ENCODE peak calls at places on chromosomes 11 and 22, in nine cellular contexts. S is endothelial cell, E is mucosa of descending colon, A is thoracic aorta, Y is WTC11, F is choroid plexus epithelial cell, M is Calu3, B is tibial nerve, K is stomach. I is an unnamed sample.

GRCh38 chr22:22553141-22553540 is 5.9 kb downstream of the PRAME start:
- DNase-seq in S (no peak), E (no peak), A (no peak), Y (no peak), F (no peak), M (no peak), B (no peak), K (no peak), I (no peak)

GRCh38 chr22:17230239-17230638 is 11.0 kb upstream of the ADA2 start:
- DNase-seq in S (no peak), E (no peak), A (no peak), Y (no peak), F (no peak), M (no peak), B (no peak), K (no peak), I (no peak)

GRCh38 chr22:37186997-37187522 is 987 bp downstream of the C1QTNF6 start:
- DNase-seq in S (no peak), E (no peak), A (no peak), Y (no peak), F (no peak), M (no peak), B (no peak), K (no peak), I (peak)

GRCh38 chr11:31060880-31061279 is 308.7 kb downstream of the DCDC1 start:
- DNase-seq in S (no peak), E (no peak), A (no peak), Y (no peak), F (peak), M (no peak), B (no peak), K (no peak), I (no peak)

GRCh38 chr11:19725379-19726079 is 12.9 kb downstream of the NAV2 start:
- DNase-seq in S (no peak), E (no peak), A (peak), Y (no peak), F (no peak), M (peak), B (no peak), K (peak), I (no peak)

GRCh38 chr11:88174627-88175003 is 628 bp downstream of the RAB38 start:
- DNase-seq in S (peak), E (peak), A (peak), Y (peak), F (peak), M (peak), B (peak), K (peak), I (peak)

GRCh38 chr22:44458044-44459020 is 39.7 kb downstream of the RTL6 start:
- DNase-seq in S (no peak), E (no peak), A (no peak), Y (no peak), F (no peak), M (no peak), B (no peak), K (no peak), I (no peak)

GRCh38 chr11:550021-550745 is 10.4 kb downstream of the LMNTD2 start:
- DNase-seq in S (no peak), E (no peak), A (no peak), Y (no peak), F (no peak), M (no peak), B (no peak), K (no peak), I (no peak)

GRCh38 chr22:50089231-50090140 is at the start of gene MOV10L1:
- DNase-seq in S (no peak), E (no peak), A (no peak), Y (no peak), F (peak), M (no peak), B (no peak), K (no peak), I (peak)

GRCh38 chr22:44158766-44159165 is 22.0 kb upstream of the PARVG start:
- DNase-seq in S (no peak), E (no peak), A (no peak), Y (no peak), F (no peak), M (no peak), B (no peak), K (no peak), I (no peak)

GRCh38 chr11:104918113-104918824 is 20.0 kb upstream of the CASP12 start:
- DNase-seq in S (no peak), E (peak), A (no peak), Y (no peak), F (peak), M (no peak), B (no peak), K (no peak), I (no peak)

GRCh38 chr11:68928481-68928880 is 24.8 kb downstream of the IGHMBP2 start:
- DNase-seq in S (no peak), E (no peak), A (no peak), Y (no peak), F (no peak), M (no peak), B (no peak), K (no peak), I (no peak)

DNA sequence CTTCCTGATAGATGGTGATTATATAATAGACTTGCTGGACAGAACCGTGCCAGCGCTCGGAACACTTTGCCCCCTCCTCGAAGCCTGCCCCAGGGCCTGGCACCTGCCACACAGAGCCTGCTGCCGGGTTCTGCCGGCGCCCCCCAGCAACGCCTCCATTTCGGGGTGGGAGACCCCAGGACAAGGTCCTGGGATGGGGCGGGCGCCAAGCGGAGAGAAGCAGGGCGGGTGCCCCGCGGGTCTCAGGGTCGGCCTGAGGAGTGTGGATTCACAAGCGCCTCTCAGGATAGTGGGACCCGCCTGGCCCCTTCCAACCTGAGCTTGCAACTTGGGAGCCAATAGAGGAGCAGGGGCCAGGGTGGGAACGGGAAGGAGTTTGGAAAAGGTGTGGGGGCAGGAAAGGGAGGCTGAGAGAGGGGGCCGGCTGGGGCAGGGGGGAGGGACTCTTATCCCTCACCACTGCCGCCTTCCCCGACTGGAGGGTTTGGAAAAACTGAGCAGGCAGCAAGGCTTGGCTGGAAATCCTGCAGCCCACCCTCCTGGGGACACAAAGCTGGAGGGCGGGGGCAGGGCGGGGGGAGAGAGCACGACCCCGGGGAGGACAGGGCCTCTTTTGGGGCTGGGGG is 3.3 kb upstream of the BCL9L start:
- DNase-seq in S (peak), E (no peak), A (no peak), Y (no peak), F (peak), M (peak), B (no peak), K (no peak), I (peak)
- TF ChIP-seq CTCF in S (no peak), E (no peak), A (no peak), Y (no peak), F (no peak), M (no peak), B (no peak), K (no peak), I (no peak)

GRCh38 chr11:34641456-34641855 is 20.6 kb downstream of the EHF start:
- DNase-seq in S (no peak), E (peak), A (no peak), Y (no peak), F (no peak), M (no peak), B (no peak), K (no peak), I (no peak)

GRCh38 chr11:34639545-34639944 is 18.7 kb downstream of the EHF start:
- DNase-seq in S (no peak), E (peak), A (no peak), Y (no peak), F (no peak), M (no peak), B (no peak), K (no peak), I (no peak)

GRCh38 chr11:34638897-34639296 is 18.0 kb downstream of the EHF start:
- DNase-seq in S (no peak), E (no peak), A (no peak), Y (no peak), F (no peak), M (no peak), B (no peak), K (no peak), I (no peak)

GRCh38 chr11:34641981-34642380 is 21.1 kb downstream of the EHF start:
- DNase-seq in S (no peak), E (no peak), A (no peak), Y (no peak), F (no peak), M (no peak), B (no peak), K (no peak), I (no peak)

DNA sequence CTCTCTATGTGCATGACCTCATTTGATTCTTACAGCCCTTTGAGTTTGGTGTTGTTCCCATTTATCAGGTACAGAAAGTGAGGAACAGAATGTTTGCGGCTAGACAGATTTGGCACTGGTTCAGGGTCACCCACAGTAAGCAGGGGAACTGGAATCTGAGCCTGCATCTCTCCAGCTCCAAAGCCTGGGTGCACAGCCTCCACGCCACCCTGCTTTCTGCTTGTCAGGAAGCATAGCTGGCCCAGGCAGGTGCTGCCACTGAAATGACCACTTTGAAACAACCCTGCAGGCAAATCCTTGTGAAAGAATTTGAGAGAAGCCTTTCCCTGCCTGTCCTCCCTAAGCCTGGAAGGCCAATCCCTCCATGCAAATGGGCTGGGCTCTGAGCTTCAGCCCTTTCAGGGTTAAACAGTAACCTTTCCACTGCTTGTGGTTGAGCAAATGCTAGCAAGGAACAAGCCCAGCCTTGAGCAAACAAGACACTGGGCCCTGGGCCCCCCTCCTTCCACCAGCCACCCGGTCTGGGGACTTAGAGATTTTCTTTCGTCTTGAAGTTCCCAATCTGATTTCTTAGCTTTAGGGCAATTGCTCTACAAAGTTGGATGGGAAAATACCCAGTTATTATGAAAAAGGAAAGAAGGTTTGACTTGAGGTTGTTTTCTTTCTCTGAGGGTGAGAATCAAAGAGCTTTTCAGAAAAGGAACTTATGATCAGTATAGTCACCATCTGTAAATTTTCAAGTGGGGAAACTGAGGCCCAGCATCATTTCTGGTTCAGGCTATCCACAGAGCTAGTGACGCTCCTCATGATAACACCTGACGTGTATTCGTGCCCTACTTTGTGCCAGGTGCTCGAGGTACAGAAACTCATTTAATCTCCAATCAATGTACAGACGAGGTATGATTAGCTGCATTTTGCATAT is 19.4 kb downstream of the EHF start:
- DNase-seq in S (no peak), E (peak), A (no peak), Y (peak), F (peak), M (peak), B (no peak), K (peak), I (no peak)
- TF ChIP-seq CTCF in S (no peak), E (no peak), A (no peak), Y (no peak), F (no peak), M (no peak), B (no peak), K (no peak), I (no peak)

GRCh38 chr22:25375683-25376082 is 156.2 kb downstream of the CRYBB2 start:
- DNase-seq in S (peak), E (no peak), A (no peak), Y (peak), F (no peak), M (no peak), B (no peak), K (no peak), I (no peak)
- TF ChIP-seq CTCF in S (no peak), E (no peak), A (no peak), Y (no peak), F (no peak), M (no peak), B (no peak), K (no peak), I (no peak)

DNA sequence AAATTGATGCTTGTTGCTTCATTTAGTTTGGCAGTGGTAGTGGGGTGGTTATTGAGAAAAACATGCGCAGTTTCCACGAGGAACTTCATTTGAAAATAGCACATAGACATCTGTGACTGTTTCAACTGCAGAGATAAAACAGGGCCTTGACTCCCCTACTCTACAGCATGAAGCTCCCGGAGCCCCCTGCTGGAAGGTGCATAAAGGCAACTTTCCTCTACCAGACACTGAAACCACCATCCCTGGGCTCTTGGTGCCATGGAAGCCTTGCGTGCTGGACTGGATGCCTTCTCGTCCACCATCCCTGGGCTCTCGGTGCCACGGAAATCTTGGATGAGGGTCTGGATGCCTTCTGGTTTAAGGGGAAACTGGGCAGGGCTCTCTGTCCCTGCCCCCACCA is 195.8 kb downstream of the CSNK2A3 start:
- DNase-seq in S (peak), E (peak), A (no peak), Y (peak), F (peak), M (peak), B (no peak), K (no peak), I (peak)
- TF ChIP-seq CTCF in S (peak), E (no peak), A (no peak), Y (no peak), F (peak), M (no peak), B (peak), K (no peak), I (peak)

GRCh38 chr11:107969219-107969618 is 39.5 kb upstream of the CUL5 start:
- DNase-seq in S (no peak), E (no peak), A (no peak), Y (no peak), F (peak), M (no peak), B (no peak), K (no peak), I (no peak)
- TF ChIP-seq CTCF in S (no peak), E (no peak), A (no peak), Y (no peak), F (peak), M (no peak), B (no peak), K (no peak), I (no peak)

DNA sequence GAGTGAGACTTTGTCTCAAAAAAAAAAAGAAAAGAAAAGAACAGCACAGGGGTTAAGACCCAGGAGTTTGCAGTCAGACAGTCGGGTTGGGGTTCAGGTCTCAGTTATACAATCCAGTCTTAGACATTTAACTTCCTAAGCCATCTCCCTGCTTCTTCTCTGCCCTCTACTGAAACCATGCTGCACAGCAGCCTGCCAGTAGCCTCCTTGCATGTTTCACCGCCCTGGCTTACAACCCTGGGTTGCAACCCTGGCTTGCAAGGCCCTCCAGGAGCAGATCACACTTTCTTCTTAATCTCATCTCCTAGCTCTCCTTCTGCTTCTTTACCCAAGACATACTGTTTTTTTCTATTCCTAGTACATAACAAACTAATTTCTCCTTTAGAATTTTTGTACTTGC is 5.9 kb upstream of the B3GAT3 start:
- DNase-seq in S (no peak), E (no peak), A (no peak), Y (no peak), F (peak), M (no peak), B (no peak), K (no peak), I (peak)
- TF ChIP-seq CTCF in S (no peak), E (no peak), A (no peak), Y (no peak), F (peak), M (no peak), B (no peak), K (no peak), I (no peak)

GRCh38 chr22:36102995-36103394 is 57.6 kb downstream of the APOL3 start:
- DNase-seq in S (no peak), E (no peak), A (no peak), Y (no peak), F (no peak), M (no peak), B (no peak), K (no peak), I (no peak)

GRCh38 chr22:36103891-36104290 is 56.7 kb downstream of the APOL3 start:
- DNase-seq in S (no peak), E (no peak), A (no peak), Y (no peak), F (no peak), M (no peak), B (no peak), K (no peak), I (no peak)

GRCh38 chr22:36106910-36107309 is 53.6 kb downstream of the APOL3 start:
- DNase-seq in S (no peak), E (no peak), A (no peak), Y (no peak), F (no peak), M (no peak), B (no peak), K (no peak), I (no peak)

GRCh38 chr22:36104988-36105387 is 55.6 kb downstream of the APOL3 start:
- DNase-seq in S (no peak), E (no peak), A (no peak), Y (no peak), F (no peak), M (no peak), B (no peak), K (no peak), I (no peak)

GRCh38 chr22:36104435-36104834 is 56.1 kb downstream of the APOL3 start:
- DNase-seq in S (no peak), E (no peak), A (no peak), Y (peak), F (no peak), M (no peak), B (no peak), K (no peak), I (no peak)
- TF ChIP-seq CTCF in S (no peak), E (no peak), A (no peak), Y (peak), F (peak), M (no peak), B (no peak), K (no peak), I (no peak)

I was measured in activated CD8-positive, alpha-beta T cell treated with anti-CD3 and anti-CD28 coated beads for 36 hours.